ENCODE peak calls at places on chromosome 11, in four cellular contexts. D is mucosa of descending colon, K is astrocyte of the spinal cord, N is tibial nerve. Q is an unnamed sample.

GRCh38 chr11:42077794-42078193 is 618.3 kb upstream of the LRRC4C start:
- DNase-seq in K (no peak), D (no peak), N (no peak), Q (no peak)

GRCh38 chr11:68683086-68683951 is 1.0 kb upstream of the GAL start:
- DNase-seq in N (no peak), K (no peak), D (no peak), Q (no peak)

GRCh38 chr11:117903505-117904382 is 25.5 kb downstream of the TMPRSS13 start:
- DNase-seq in K (no peak), D (no peak), N (no peak), Q (no peak)

GRCh38 chr11:287821-288327 is 1.1 kb upstream of the PGGHG start:
- DNase-seq in N (no peak), D (no peak), K (no peak), Q (no peak)

GRCh38 chr11:68386331-68386978 is 74.1 kb downstream of the LRP5 start:
- DNase-seq in N (no peak), K (no peak), D (no peak), Q (no peak)

GRCh38 chr11:1181858-1182535 is 24.2 kb downstream of the MUC5AC start:
- DNase-seq in D (no peak), K (no peak), N (no peak), Q (no peak)

GRCh38 chr11:12979928-12980689 is 29.0 kb upstream of the RASSF10 start:
- DNase-seq in D (no peak), K (no peak), N (no peak), Q (no peak)

GRCh38 chr11:1532606-1533341 is 39.3 kb downstream of the DUSP8 start:
- DNase-seq in K (peak; percentile 55), D (no peak), N (no peak), Q (no peak)

GRCh38 chr11:71080239-71081097 is 171.9 kb downstream of the SHANK2 start:
- DNase-seq in D (peak; percentile 80), K (peak; percentile 58), N (peak; percentile 78), Q (no peak)

GRCh38 chr11:94731921-94732601 is 36.1 kb upstream of the AMOTL1 start:
- DNase-seq in K (peak; percentile 85), D (no peak), N (no peak), Q (peak; percentile 73)

GRCh38 chr11:79458712-79459111 is 17.9 kb upstream of the TENM4 start:
- DNase-seq in K (no peak), N (no peak), D (no peak), Q (no peak)

GRCh38 chr11:94315664-94316063 is 11.3 kb downstream of the IZUMO1R start:
- DNase-seq in K (no peak), N (no peak), D (no peak), Q (no peak)

GRCh38 chr11:32562839-32563599 is 20.6 kb upstream of the EIF3M start:
- DNase-seq in N (no peak), D (no peak), K (no peak), Q (no peak)

GRCh38 chr11:65796726-65797601 is 10.1 kb downstream of the OVOL1 start:
- DNase-seq in D (no peak), N (no peak), K (no peak), Q (no peak)

GRCh38 chr11:121904148-121904547 is 211.9 kb downstream of the BLID start:
- DNase-seq in D (no peak), N (no peak), K (no peak), Q (no peak)

GRCh38 chr11:13118194-13118593 is 109.1 kb downstream of the RASSF10 start:
- DNase-seq in N (no peak), K (peak; percentile 95), D (no peak), Q (peak; percentile 96)

GRCh38 chr11:7882860-7883259 is 48.2 kb downstream of the OR10A6 start:
- DNase-seq in D (no peak), N (no peak), K (no peak), Q (no peak)

GRCh38 chr11:16561150-16561549 is 177.3 kb upstream of the C11orf58 start:
- DNase-seq in N (no peak), K (no peak), D (no peak), Q (no peak)

GRCh38 chr11:112554586-112554985 is 293.9 kb upstream of the PLET1 start:
- DNase-seq in D (no peak), K (no peak), N (no peak), Q (no peak)

GRCh38 chr11:68380786-68381622 is 68.6 kb downstream of the LRP5 start:
- DNase-seq in D (no peak), K (no peak), N (no peak), Q (no peak)

GRCh38 chr11:37695283-37695682 is 1097.2 kb upstream of the RAG2 start:
- DNase-seq in D (no peak), N (no peak), K (no peak), Q (no peak)

GRCh38 chr11:70799386-70799785 is 401.1 kb downstream of the CTTN start:
- DNase-seq in K (peak; percentile 83), N (no peak), D (no peak), Q (no peak)

GRCh38 chr11:116467809-116468208 is 305.0 kb downstream of the BUD13 start:
- DNase-seq in D (no peak), K (no peak), N (no peak), Q (no peak)

GRCh38 chr11:73257342-73258103 is 14.6 kb upstream of the P2RY6 start:
- DNase-seq in N (peak; percentile 26), K (peak; percentile 94), D (no peak), Q (peak; percentile 73)

GRCh38 chr11:35632301-35632700 is 14.0 kb downstream of the FJX1 start:
- DNase-seq in D (no peak), K (peak; percentile 10), N (no peak), Q (no peak)

GRCh38 chr11:76151561-76152085 is 54.7 kb downstream of the WNT11 start:
- DNase-seq in K (no peak), N (no peak), D (peak; percentile 39), Q (no peak)

GRCh38 chr11:76150141-76150540 is 56.2 kb downstream of the WNT11 start:
- DNase-seq in D (no peak), K (no peak), N (no peak), Q (no peak)

GRCh38 chr11:76153609-76153949 is 52.7 kb downstream of the WNT11 start:
- DNase-seq in D (no peak), N (no peak), K (no peak), Q (no peak)

GRCh38 chr11:76152741-76153608 is 53.3 kb downstream of the WNT11 start:
- DNase-seq in D (no peak), N (no peak), K (no peak), Q (no peak)

GRCh38 chr11:76152086-76152658 is 54.1 kb downstream of the WNT11 start:
- DNase-seq in K (peak; percentile 75), N (peak; percentile 93), D (peak; percentile 92), Q (no peak)
- H3K4me3 ChIP-seq in K (peak overlapping the region; percentile 35), N (peak overlapping the region; percentile 48), D (no peak overlapping the region), Q (peak overlapping the region; percentile 32)

DNA sequence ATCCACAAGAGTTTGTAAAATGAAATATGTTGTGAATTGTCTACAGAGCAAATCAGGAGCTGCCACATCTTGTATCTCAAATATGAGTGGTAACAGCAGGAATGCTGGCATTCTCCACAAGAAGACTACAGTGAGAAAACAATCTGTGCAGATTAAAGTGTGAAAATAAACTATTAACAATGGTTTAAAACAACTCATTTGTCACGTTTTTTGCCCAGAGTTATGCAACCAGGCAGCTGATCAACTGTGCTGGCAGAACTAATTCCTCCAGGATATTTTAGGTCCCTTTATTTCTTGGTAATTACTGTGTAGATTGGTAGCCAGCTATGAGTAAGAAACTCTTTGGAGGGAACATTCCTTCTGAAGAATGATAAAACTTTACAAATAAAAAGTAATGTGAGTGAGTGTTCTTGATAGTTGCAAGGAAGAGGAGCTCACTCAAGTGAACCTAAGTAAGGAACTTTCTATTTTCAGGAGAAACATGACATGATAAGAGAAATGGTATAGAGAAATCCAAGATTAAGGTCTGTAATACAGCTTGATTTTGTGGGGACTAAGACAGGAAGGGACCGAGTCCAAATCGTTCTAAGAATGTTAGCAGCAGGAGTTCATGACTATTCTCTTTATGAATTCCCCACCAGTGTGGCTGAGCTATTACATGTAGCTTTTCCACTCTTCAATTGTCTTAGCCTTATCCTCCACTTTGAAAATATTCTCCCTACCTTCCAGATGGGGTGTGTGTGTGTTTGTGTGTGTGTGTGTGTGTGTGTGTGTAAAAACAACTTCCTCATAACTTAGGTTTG is 698.8 kb upstream of the ARHGAP42 start:
- DNase-seq in K (peak; percentile 15), D (no peak), N (peak; percentile 9), Q (no peak)
- H3K4me3 ChIP-seq in K (no peak overlapping the region), D (no peak overlapping the region), N (no peak overlapping the region), Q (no peak overlapping the region)

DNA sequence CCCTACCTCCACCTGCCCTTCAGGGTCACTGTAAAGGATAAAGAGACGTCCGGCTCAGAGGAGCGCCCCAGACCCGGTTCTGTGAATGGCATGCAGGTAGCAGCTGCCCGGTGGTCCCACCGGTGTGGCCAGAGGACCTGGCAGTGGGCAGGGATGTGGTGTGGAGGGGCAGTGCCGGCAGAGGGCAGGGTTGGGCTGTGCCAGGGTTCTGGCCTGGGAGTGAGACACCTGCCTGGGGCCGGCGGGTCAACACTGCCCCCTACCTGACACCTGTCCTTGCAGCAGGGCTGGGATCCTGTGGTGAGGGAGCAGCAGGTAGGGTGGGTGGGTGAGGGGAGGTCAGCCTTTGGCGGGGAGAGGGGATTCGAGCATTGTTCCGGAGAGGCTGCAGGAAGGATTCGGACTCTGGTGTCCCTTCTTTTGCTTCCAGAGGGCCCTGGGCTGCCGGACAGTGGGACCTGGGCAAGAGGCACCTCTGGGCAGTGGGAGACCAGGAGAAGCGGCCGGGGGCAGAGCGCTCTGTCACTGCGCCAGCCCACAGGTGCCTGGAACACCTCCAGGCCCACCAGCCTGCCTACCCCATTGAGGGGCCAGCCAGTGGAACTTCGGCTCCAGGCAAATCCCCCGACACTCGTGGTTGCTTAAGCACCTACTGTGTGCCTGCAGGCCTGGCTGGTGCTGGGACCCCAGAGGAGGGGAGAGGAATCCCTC is 1.6 kb upstream of the PHLDA2 start:
- DNase-seq in K (peak; percentile 54), N (no peak), D (peak; percentile 93), Q (no peak)
- H3K4me3 ChIP-seq in K (peak overlapping the region; percentile 41), N (peak overlapping the region; percentile 57), D (no peak overlapping the region), Q (peak overlapping the region; percentile 75)

GRCh38 chr11:83285771-83286528 is at the start of gene CCDC90B:
- DNase-seq in N (peak; percentile 94), K (peak; percentile 98), D (peak; percentile 95), Q (peak; percentile 94)
- H3K4me3 ChIP-seq in N (peak within 1 kb of the TSS; percentile 66), K (peak within 1 kb of the TSS; percentile 81), D (peak within 1 kb of the TSS; percentile 87), Q (peak within 1 kb of the TSS; percentile 96)

DNA sequence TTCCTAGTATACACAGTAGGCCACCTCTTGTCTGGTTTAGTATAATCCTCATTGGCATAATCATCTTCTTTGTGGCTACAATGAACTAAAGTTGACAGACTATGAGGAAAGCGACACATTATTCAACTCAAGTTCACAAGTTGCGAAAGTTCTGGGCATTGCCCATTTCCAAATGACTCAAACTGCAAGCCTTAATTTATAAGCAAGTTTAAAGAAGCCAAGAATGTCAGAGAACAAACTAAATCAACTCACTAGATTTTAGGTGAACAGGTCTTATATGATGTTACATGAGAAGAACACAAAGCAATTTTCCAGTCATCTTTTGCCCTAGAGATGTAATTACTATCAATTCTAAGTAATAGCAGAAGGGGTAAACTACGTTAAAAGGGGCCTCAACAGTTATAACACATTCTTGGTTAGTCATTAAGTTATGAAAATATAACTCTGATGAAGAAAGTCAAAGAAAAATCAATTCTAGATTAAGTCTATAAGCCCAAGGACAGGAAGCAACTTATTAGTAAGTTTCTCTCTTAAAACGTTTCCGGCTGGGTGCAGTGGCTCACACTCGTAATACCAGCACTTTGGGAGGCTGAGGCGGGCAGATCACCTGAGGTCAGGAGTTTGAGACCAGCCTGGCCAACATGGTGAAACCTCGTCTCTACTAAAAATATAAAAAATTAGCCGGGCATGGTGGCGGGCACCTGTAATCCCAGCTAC is 21.5 kb downstream of the PICALM start:
- DNase-seq in D (no peak), N (no peak), K (no peak), Q (peak; percentile 72)
- H3K4me3 ChIP-seq in D (no peak overlapping the region), N (no peak overlapping the region), K (no peak overlapping the region), Q (no peak overlapping the region)

GRCh38 chr11:119380160-119380815 is 1.2 kb downstream of the USP2 start:
- DNase-seq in N (peak; percentile 5), D (no peak), K (no peak), Q (no peak)
- H3K4me3 ChIP-seq in N (peak overlapping the region; percentile 61), D (no peak overlapping the region), K (no peak overlapping the region), Q (peak overlapping the region; percentile 57)